ENCODE peak calls at places on chromosome 4, in six cellular contexts. L is DMS153; E is Ammon's horn; V is COR-L47; K is BJ; G is activated naive CD4-positive, alpha-beta T cell. M is an unnamed sample.

GRCh38 chr4:110207233-110207632 is 8.8 kb upstream of the ELOVL6 start:
- DNase-seq in L (no peak), E (no peak), V (no peak), K (no peak), G (no peak), M (no peak)

GRCh38 chr4:159105063-159105414 is 2.2 kb downstream of the RAPGEF2 start:
- DNase-seq in L (no peak), E (peak), V (peak), K (no peak), G (no peak), M (peak)

GRCh38 chr4:118927976-118928375 is 39.3 kb downstream of the SYNPO2 start:
- DNase-seq in L (no peak), E (peak), V (no peak), K (no peak), G (no peak), M (peak)

GRCh38 chr4:125891597-125892258 is 577.0 kb downstream of the FAT4 start:
- DNase-seq in L (no peak), E (no peak), V (no peak), K (peak), G (no peak), M (no peak)

GRCh38 chr4:32010221-32010620 is 1290.1 kb downstream of the PCDH7 start:
- DNase-seq in L (no peak), E (no peak), V (no peak), K (no peak), G (no peak), M (no peak)

GRCh38 chr4:3297066-3297859 is 4.4 kb downstream of the RGS12 start:
- DNase-seq in L (no peak), E (no peak), V (no peak), K (no peak), G (no peak), M (no peak)

GRCh38 chr4:153788419-153789276 is at the start of gene SFRP2:
- DNase-seq in L (no peak), E (no peak), V (no peak), K (no peak), G (no peak), M (no peak)

GRCh38 chr4:90842960-90843359 is 715.8 kb downstream of the CCSER1 start:
- DNase-seq in L (no peak), E (no peak), V (no peak), K (no peak), G (no peak), M (no peak)

GRCh38 chr4:121938282-121939092 is 13.4 kb downstream of the TRPC3 start:
- DNase-seq in L (no peak), E (no peak), V (no peak), K (no peak), G (no peak), M (no peak)

GRCh38 chr4:144732584-144733130 is 86.7 kb downstream of the HHIP start:
- DNase-seq in L (no peak), E (no peak), V (no peak), K (no peak), G (no peak), M (no peak)

GRCh38 chr4:24321637-24322036 is 262.7 kb downstream of the DHX15 start:
- DNase-seq in L (no peak), E (peak), V (no peak), K (no peak), G (no peak), M (peak)

M was measured in G401.